ENCODE peak calls at places on chromosomes 7 and 10, in five cellular contexts. One of them, this sample, is unnamed.

GRCh38 chr7:103391976-103392375 is 44.5 kb downstream of the PSMC2 start:
- DNase-seq in astrocyte of the spinal cord: no peak
- DNase-seq in NCI-H1694: no peak
- DNase-seq in brain microvascular endothelial cell: no peak
- DNase-seq in naive B cell: no peak
- DNase-seq in this sample: no peak

GRCh38 chr7:157549612-157550299 is 213.0 kb downstream of the DNAJB6 start:
- DNase-seq in NCI-H1694: no peak
- DNase-seq in naive B cell: no peak
- DNase-seq in astrocyte of the spinal cord: no peak
- DNase-seq in brain microvascular endothelial cell: no peak
- DNase-seq in this sample: no peak

GRCh38 chr7:65397730-65398142 is 24.1 kb downstream of the ZNF92 start:
- DNase-seq in brain microvascular endothelial cell: peak; percentile 81
- DNase-seq in naive B cell: no peak
- DNase-seq in astrocyte of the spinal cord: peak; percentile 66
- DNase-seq in NCI-H1694: no peak
- DNase-seq in this sample: no peak

GRCh38 chr7:25075459-25075858 is 49.6 kb downstream of the CYCS start:
- DNase-seq in astrocyte of the spinal cord: no peak
- DNase-seq in NCI-H1694: no peak
- DNase-seq in naive B cell: no peak
- DNase-seq in brain microvascular endothelial cell: no peak
- DNase-seq in this sample: no peak

GRCh38 chr10:122734266-122734665 is 34.6 kb upstream of the C10orf120 start:
- DNase-seq in brain microvascular endothelial cell: no peak
- DNase-seq in naive B cell: no peak
- DNase-seq in astrocyte of the spinal cord: no peak
- DNase-seq in NCI-H1694: no peak
- DNase-seq in this sample: no peak

GRCh38 chr7:158572000-158572828 is 15.4 kb downstream of the PTPRN2 start:
- DNase-seq in astrocyte of the spinal cord: no peak
- DNase-seq in brain microvascular endothelial cell: no peak
- DNase-seq in NCI-H1694: peak; percentile 93
- DNase-seq in naive B cell: no peak
- DNase-seq in this sample: peak; percentile 67

GRCh38 chr10:77983384-77984341 is 45.7 kb downstream of the POLR3A start:
- DNase-seq in brain microvascular endothelial cell: peak; percentile 18
- DNase-seq in naive B cell: no peak
- DNase-seq in astrocyte of the spinal cord: peak; percentile 66
- DNase-seq in NCI-H1694: no peak
- DNase-seq in this sample: no peak

GRCh38 chr10:16612148-16612742 is 90.6 kb upstream of the C1QL3 start:
- DNase-seq in astrocyte of the spinal cord: peak; percentile 41
- DNase-seq in naive B cell: no peak
- DNase-seq in brain microvascular endothelial cell: peak; percentile 23
- DNase-seq in NCI-H1694: no peak
- DNase-seq in this sample: no peak

GRCh38 chr7:87878208-87878735 is 2.0 kb downstream of the DBF4 start:
- DNase-seq in naive B cell: no peak
- DNase-seq in astrocyte of the spinal cord: peak; percentile 29
- DNase-seq in NCI-H1694: no peak
- DNase-seq in brain microvascular endothelial cell: no peak
- DNase-seq in this sample: no peak

GRCh38 chr7:55641811-55642210 is 69.5 kb upstream of the VOPP1 start:
- DNase-seq in astrocyte of the spinal cord: no peak
- DNase-seq in brain microvascular endothelial cell: no peak
- DNase-seq in naive B cell: no peak
- DNase-seq in NCI-H1694: no peak
- DNase-seq in this sample: no peak

GRCh38 chr7:68868975-68869374 is 729.3 kb upstream of the AUTS2 start:
- DNase-seq in NCI-H1694: no peak
- DNase-seq in naive B cell: no peak
- DNase-seq in brain microvascular endothelial cell: no peak
- DNase-seq in astrocyte of the spinal cord: no peak
- DNase-seq in this sample: no peak

GRCh38 chr10:128916339-128916738 is 550.7 kb upstream of the MGMT start:
- DNase-seq in naive B cell: no peak
- DNase-seq in astrocyte of the spinal cord: no peak
- DNase-seq in NCI-H1694: no peak
- DNase-seq in brain microvascular endothelial cell: no peak
- DNase-seq in this sample: no peak

GRCh38 chr7:138943061-138943460 is 38.1 kb downstream of the KIAA1549 start:
- DNase-seq in naive B cell: no peak
- DNase-seq in brain microvascular endothelial cell: no peak
- DNase-seq in astrocyte of the spinal cord: no peak
- DNase-seq in NCI-H1694: no peak
- DNase-seq in this sample: no peak

GRCh38 chr10:94429049-94429707 is 26.8 kb downstream of the TBC1D12 start:
- DNase-seq in NCI-H1694: no peak
- DNase-seq in brain microvascular endothelial cell: no peak
- DNase-seq in astrocyte of the spinal cord: peak; percentile 75
- DNase-seq in naive B cell: no peak
- DNase-seq in this sample: no peak

GRCh38 chr10:29163746-29164145 is 125.1 kb upstream of the LYZL1 start:
- DNase-seq in NCI-H1694: no peak
- DNase-seq in astrocyte of the spinal cord: peak; percentile 61
- DNase-seq in brain microvascular endothelial cell: peak; percentile 83
- DNase-seq in naive B cell: no peak
- DNase-seq in this sample: no peak

GRCh38 chr10:60426425-60426824 is 36.8 kb upstream of the ANK3 start:
- DNase-seq in brain microvascular endothelial cell: peak; percentile 73
- DNase-seq in naive B cell: no peak
- DNase-seq in astrocyte of the spinal cord: peak; percentile 93
- DNase-seq in NCI-H1694: no peak
- DNase-seq in this sample: no peak

GRCh38 chr10:84267503-84268126 is 22.8 kb downstream of the RGR start:
- DNase-seq in astrocyte of the spinal cord: peak; percentile 30
- DNase-seq in NCI-H1694: no peak
- DNase-seq in naive B cell: no peak
- DNase-seq in brain microvascular endothelial cell: peak; percentile 56
- DNase-seq in this sample: peak; percentile 5

This sample was measured in NCI-H524.